ENCODE peak calls at places on chromosomes 3 and 15, in nine cellular contexts. Y is right atrium auricular region, K is hepatocyte, M is psoas muscle, G is cardiac muscle cell, Q is MM.1S, I is neural progenitor cell, L is thoracic aorta, B is breast epithelium. W is an unnamed sample.

GRCh38 chr15:88810449-88810848 is 7.2 kb downstream of the ACAN start:
- DNase-seq in Y (no peak), K (peak), M (no peak), G (peak), Q (no peak), I (no peak), L (no peak), B (no peak), W (no peak)

GRCh38 chr3:33004961-33005360 is 53.5 kb downstream of the CCR4 start:
- DNase-seq in Y (no peak), K (no peak), M (no peak), G (no peak), Q (no peak), I (no peak), L (no peak), B (no peak), W (no peak)

GRCh38 chr15:81182746-81183402 is 13.8 kb upstream of the IL16 start:
- DNase-seq in Y (no peak), K (no peak), M (no peak), G (no peak), Q (no peak), I (peak), L (no peak), B (no peak), W (no peak)

GRCh38 chr15:29522373-29523276 is 253.0 kb upstream of the NSMCE3 start:
- DNase-seq in Y (no peak), K (peak), M (no peak), G (no peak), Q (peak), I (no peak), L (no peak), B (no peak), W (no peak)

GRCh38 chr3:7086417-7086816 is 225.5 kb downstream of the GRM7 start:
- DNase-seq in Y (no peak), K (no peak), M (no peak), G (no peak), Q (no peak), I (no peak), L (no peak), B (no peak), W (no peak)

GRCh38 chr15:59473226-59473625 is 35.2 kb downstream of the FAM81A start:
- DNase-seq in Y (no peak), K (no peak), M (no peak), G (peak), Q (no peak), I (no peak), L (no peak), B (no peak), W (no peak)

GRCh38 chr3:11322931-11323330 is 50.7 kb downstream of the ATG7 start:
- DNase-seq in Y (no peak), K (no peak), M (no peak), G (no peak), Q (no peak), I (no peak), L (no peak), B (no peak), W (no peak)

GRCh38 chr3:186021673-186022362 is 84.0 kb upstream of the TRA2B start:
- DNase-seq in Y (no peak), K (peak), M (peak), G (peak), Q (no peak), I (no peak), L (no peak), B (no peak), W (no peak)

GRCh38 chr15:35751421-35752133 is 205.6 kb upstream of the DPH6 start:
- DNase-seq in Y (peak), K (peak), M (peak), G (peak), Q (peak), I (peak), L (peak), B (peak), W (no peak)

GRCh38 chr3:71226565-71227281 is 356.8 kb downstream of the FOXP1 start:
- DNase-seq in Y (no peak), K (no peak), M (peak), G (peak), Q (no peak), I (no peak), L (no peak), B (no peak), W (peak)

GRCh38 chr3:71227344-71227743 is 356.2 kb downstream of the FOXP1 start:
- DNase-seq in Y (no peak), K (no peak), M (no peak), G (no peak), Q (no peak), I (no peak), L (no peak), B (no peak), W (no peak)

GRCh38 chr3:71229905-71230657 is 353.4 kb downstream of the FOXP1 start:
- DNase-seq in Y (no peak), K (no peak), M (no peak), G (no peak), Q (no peak), I (peak), L (no peak), B (no peak), W (no peak)

GRCh38 chr3:71225951-71226564 is 357.5 kb downstream of the FOXP1 start:
- DNase-seq in Y (no peak), K (no peak), M (no peak), G (no peak), Q (no peak), I (no peak), L (no peak), B (no peak), W (no peak)

GRCh38 chr3:71228156-71228885 is 355.2 kb downstream of the FOXP1 start:
- DNase-seq in Y (no peak), K (no peak), M (no peak), G (no peak), Q (no peak), I (no peak), L (no peak), B (no peak), W (no peak)
- H3K27ac ChIP-seq in Y (no peak), K (no peak), M (no peak), G (no peak), Q (no peak), I (no peak), L (peak), B (no peak), W (no peak)

GRCh38 chr15:99485992-99486370 is 79.8 kb upstream of the MEF2A start:
- DNase-seq in Y (no peak), K (no peak), M (no peak), G (peak), Q (no peak), I (no peak), L (no peak), B (no peak), W (no peak)
- H3K27ac ChIP-seq in Y (peak), K (peak), M (peak), G (no peak), Q (no peak), I (no peak), L (peak), B (peak), W (no peak)

DNA sequence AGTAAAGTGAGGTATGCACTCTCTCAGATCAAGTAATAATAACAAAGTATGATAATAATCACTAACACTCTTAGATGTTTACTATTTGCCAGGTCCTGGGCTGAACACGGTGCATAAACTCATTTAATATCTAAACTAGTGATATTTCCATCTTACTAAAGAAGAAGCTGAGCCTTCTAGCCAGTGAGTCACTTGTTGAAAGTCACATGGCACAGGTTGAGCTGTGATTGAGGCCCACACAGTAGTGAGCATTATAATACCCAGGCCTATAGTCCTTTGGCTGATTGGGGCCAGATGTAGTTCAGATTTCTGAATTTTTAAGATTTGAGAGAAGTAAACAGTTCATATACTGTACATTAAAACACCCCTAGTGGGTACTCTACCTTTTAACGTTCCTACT is 93.2 kb upstream of the CCDC80 start:
- DNase-seq in Y (no peak), K (no peak), M (no peak), G (no peak), Q (no peak), I (no peak), L (no peak), B (no peak), W (no peak)
- H3K27ac ChIP-seq in Y (no peak), K (no peak), M (no peak), G (no peak), Q (no peak), I (no peak), L (no peak), B (no peak), W (no peak)

GRCh38 chr3:131353016-131353877 is 28.3 kb upstream of the NUDT16 start:
- DNase-seq in Y (no peak), K (no peak), M (no peak), G (no peak), Q (peak), I (no peak), L (no peak), B (no peak), W (no peak)
- H3K27ac ChIP-seq in Y (no peak), K (no peak), M (peak), G (peak), Q (peak), I (no peak), L (no peak), B (no peak), W (no peak)

DNA sequence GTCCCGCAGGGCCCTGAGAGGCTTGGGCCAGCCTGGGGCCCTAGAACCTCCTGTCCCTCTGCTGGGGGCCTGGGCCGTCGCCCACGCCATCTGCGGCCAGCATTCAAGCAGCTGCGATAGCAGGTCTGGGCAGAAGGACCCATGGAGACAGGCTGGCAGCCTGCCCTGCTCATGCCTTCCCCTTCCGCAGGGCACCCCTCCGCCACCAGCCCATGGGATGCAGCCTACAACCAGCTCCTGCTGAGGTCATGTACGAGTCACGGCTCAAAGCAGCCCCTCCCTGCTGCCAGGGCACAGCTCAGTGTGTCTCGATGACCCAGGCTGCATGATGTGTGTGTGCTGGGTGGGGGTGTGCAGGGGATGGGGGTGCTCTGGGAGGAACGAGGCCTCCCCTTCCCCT is 27.8 kb downstream of the DUSP7 start:
- DNase-seq in Y (no peak), K (no peak), M (peak), G (no peak), Q (no peak), I (no peak), L (no peak), B (no peak), W (no peak)
- H3K27ac ChIP-seq in Y (peak), K (no peak), M (peak), G (no peak), Q (no peak), I (no peak), L (no peak), B (no peak), W (no peak)

GRCh38 chr3:67656614-67657013 is 2.2 kb upstream of the SUCLG2 start:
- DNase-seq in Y (no peak), K (no peak), M (no peak), G (no peak), Q (no peak), I (no peak), L (no peak), B (no peak), W (no peak)
- H3K27ac ChIP-seq in Y (no peak), K (no peak), M (no peak), G (no peak), Q (no peak), I (no peak), L (no peak), B (no peak), W (no peak)

DNA sequence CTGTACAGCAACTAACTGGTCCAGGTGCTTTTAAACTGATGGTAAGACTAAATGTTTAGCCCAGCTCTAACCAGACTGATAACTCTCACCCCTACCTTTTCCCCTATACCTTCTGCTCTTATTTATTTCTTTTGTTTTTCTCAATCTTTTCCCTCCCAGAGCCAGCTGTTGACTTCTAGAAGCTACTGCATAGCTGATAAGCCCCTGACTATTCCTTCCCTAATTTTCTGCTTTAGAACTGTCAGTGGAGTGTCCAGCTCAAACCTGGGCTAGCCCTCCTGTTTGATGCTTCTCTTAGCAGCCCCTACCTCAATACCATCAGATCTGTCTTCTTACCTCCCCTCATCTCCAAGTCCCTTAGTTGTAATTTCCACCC is 20.6 kb downstream of the SLC35G2 start:
- DNase-seq in Y (no peak), K (no peak), M (no peak), G (no peak), Q (no peak), I (no peak), L (no peak), B (no peak), W (no peak)
- H3K27ac ChIP-seq in Y (peak), K (no peak), M (peak), G (no peak), Q (no peak), I (no peak), L (no peak), B (peak), W (no peak)

DNA sequence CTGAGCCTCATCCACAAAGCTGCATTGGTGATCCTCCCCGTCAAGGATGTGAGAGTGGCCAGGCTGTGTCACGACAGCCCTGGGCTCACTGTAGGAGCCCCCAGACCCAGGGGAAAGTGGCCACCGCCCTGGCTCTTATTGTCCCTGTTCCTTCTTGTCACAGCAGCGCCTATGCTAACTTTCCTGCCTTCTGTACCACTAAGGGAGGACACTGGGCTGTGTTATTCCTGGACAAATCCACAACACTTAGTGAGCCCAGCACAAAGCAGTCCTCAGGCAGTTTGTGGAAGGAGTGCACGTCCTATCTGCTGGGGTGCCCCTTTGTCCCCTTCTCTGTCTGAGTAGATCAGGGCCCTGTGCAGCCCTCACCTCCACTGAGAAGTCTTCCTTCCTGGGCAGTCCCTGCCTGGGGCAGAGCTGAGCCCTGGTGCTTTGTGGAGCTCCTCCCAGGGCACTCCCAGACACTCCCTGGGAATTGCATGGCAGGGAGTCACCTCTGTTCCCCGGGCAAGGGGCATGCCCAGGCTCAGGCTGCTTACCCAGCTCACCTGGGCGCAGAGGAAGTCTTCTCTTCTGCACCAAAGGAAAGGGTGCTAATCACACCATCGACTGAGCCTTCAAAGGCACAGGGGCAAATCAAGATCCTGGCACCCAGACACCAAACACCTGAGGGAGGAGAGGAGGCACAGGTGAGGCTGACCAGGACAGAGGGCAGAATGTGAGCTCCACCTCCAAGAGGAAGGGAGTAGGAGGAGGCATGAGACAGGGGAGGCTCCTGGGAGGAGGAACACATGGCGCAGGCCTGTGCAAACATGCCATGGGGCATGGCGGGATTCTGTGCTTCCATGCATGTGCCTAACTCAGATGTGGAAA is 138.7 kb downstream of the KLF13 start:
- DNase-seq in Y (peak), K (no peak), M (no peak), G (no peak), Q (no peak), I (no peak), L (no peak), B (no peak), W (no peak)
- H3K27ac ChIP-seq in Y (no peak), K (no peak), M (no peak), G (no peak), Q (no peak), I (no peak), L (no peak), B (no peak), W (no peak)

DNA sequence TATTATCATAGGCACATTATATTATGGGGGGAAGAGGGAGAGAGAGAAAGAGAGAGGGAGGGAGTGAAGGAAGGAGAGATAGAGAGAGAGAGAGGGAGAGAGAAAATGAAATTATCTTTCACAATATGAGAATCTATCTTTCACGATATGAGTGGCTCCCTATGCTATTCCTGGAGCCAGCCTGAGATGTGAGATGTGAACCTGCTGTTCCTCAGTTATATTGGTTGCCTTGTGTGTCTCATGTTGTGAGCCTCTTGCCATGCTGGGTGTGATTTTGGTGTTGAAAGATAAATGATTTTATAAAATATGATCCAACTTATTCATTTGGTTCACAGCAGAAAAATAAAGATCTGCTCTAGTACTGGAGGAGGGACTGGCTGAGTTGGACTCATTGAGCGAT is 148.7 kb downstream of the PPM1L start:
- DNase-seq in Y (no peak), K (no peak), M (no peak), G (no peak), Q (no peak), I (no peak), L (no peak), B (no peak), W (no peak)
- H3K27ac ChIP-seq in Y (no peak), K (no peak), M (no peak), G (no peak), Q (no peak), I (no peak), L (no peak), B (no peak), W (no peak)

GRCh38 chr15:51191766-51192165 is 97.1 kb upstream of the TNFAIP8L3 start:
- DNase-seq in Y (no peak), K (no peak), M (no peak), G (no peak), Q (no peak), I (no peak), L (no peak), B (no peak), W (no peak)
- H3K27ac ChIP-seq in Y (no peak), K (no peak), M (peak), G (no peak), Q (no peak), I (no peak), L (peak), B (peak), W (no peak)

W was measured in effector memory CD4-positive, alpha-beta T cell.